ENCODE peak calls at places on chromosomes 7 and 10, in eight cellular contexts. One of them, this sample, is unnamed.

GRCh38 chr7:79452495-79453265 is 787 bp downstream of the MAGI2 start:
- DNase-seq in putamen: peak; percentile 38
- DNase-seq in EL: peak; percentile 37
- DNase-seq in IMR-90: peak; percentile 26
- DNase-seq in head of caudate nucleus: no peak
- DNase-seq in stimulated activated naive B cell treated with anti-CD40 and anti-IgM and Interleukin-4, amounts not matched to agents 10 μg/mL and 1 μg/mL and 100 μg/mL, for 72 hours: no peak
- DNase-seq in transverse colon: no peak
- DNase-seq in GM13976: peak; percentile 16
- DNase-seq in this sample: peak; percentile 8

GRCh38 chr10:50618624-50619023 is 5.1 kb downstream of the SGMS1 start:
- DNase-seq in putamen: no peak
- DNase-seq in EL: no peak
- DNase-seq in IMR-90: no peak
- DNase-seq in head of caudate nucleus: no peak
- DNase-seq in stimulated activated naive B cell treated with anti-CD40 and anti-IgM and Interleukin-4, amounts not matched to agents 10 μg/mL and 1 μg/mL and 100 μg/mL, for 72 hours: no peak
- DNase-seq in transverse colon: no peak
- DNase-seq in GM13976: no peak
- DNase-seq in this sample: no peak

GRCh38 chr7:82166666-82167065 is 276.9 kb downstream of the CACNA2D1 start:
- DNase-seq in putamen: peak; percentile 68
- DNase-seq in EL: no peak
- DNase-seq in IMR-90: no peak
- DNase-seq in head of caudate nucleus: no peak
- DNase-seq in stimulated activated naive B cell treated with anti-CD40 and anti-IgM and Interleukin-4, amounts not matched to agents 10 μg/mL and 1 μg/mL and 100 μg/mL, for 72 hours: no peak
- DNase-seq in transverse colon: no peak
- DNase-seq in GM13976: no peak
- DNase-seq in this sample: no peak

GRCh38 chr10:43444313-43444712 is 7.4 kb downstream of the ZNF487 start:
- DNase-seq in putamen: no peak
- DNase-seq in EL: no peak
- DNase-seq in IMR-90: no peak
- DNase-seq in head of caudate nucleus: no peak
- DNase-seq in stimulated activated naive B cell treated with anti-CD40 and anti-IgM and Interleukin-4, amounts not matched to agents 10 μg/mL and 1 μg/mL and 100 μg/mL, for 72 hours: no peak
- DNase-seq in transverse colon: no peak
- DNase-seq in GM13976: no peak
- DNase-seq in this sample: no peak

GRCh38 chr10:44990302-44990655 is 10.4 kb upstream of the ZNF22 start:
- DNase-seq in putamen: no peak
- DNase-seq in EL: no peak
- DNase-seq in IMR-90: no peak
- DNase-seq in head of caudate nucleus: no peak
- DNase-seq in stimulated activated naive B cell treated with anti-CD40 and anti-IgM and Interleukin-4, amounts not matched to agents 10 μg/mL and 1 μg/mL and 100 μg/mL, for 72 hours: no peak
- DNase-seq in transverse colon: no peak
- DNase-seq in GM13976: no peak
- DNase-seq in this sample: no peak

GRCh38 chr7:136030867-136031318 is 53.7 kb upstream of the MTPN start:
- DNase-seq in putamen: no peak
- DNase-seq in EL: no peak
- DNase-seq in IMR-90: no peak
- DNase-seq in head of caudate nucleus: no peak
- DNase-seq in stimulated activated naive B cell treated with anti-CD40 and anti-IgM and Interleukin-4, amounts not matched to agents 10 μg/mL and 1 μg/mL and 100 μg/mL, for 72 hours: no peak
- DNase-seq in transverse colon: no peak
- DNase-seq in GM13976: peak; percentile 23
- DNase-seq in this sample: no peak

GRCh38 chr10:37712489-37713131 is 144.8 kb downstream of the ZNF248 start:
- DNase-seq in putamen: no peak
- DNase-seq in EL: no peak
- DNase-seq in IMR-90: no peak
- DNase-seq in head of caudate nucleus: no peak
- DNase-seq in stimulated activated naive B cell treated with anti-CD40 and anti-IgM and Interleukin-4, amounts not matched to agents 10 μg/mL and 1 μg/mL and 100 μg/mL, for 72 hours: no peak
- DNase-seq in transverse colon: no peak
- DNase-seq in GM13976: no peak
- DNase-seq in this sample: no peak

GRCh38 chr7:47638679-47639306 is 56.9 kb upstream of the TNS3 start:
- DNase-seq in putamen: no peak
- DNase-seq in EL: no peak
- DNase-seq in IMR-90: peak; percentile 69
- DNase-seq in head of caudate nucleus: no peak
- DNase-seq in stimulated activated naive B cell treated with anti-CD40 and anti-IgM and Interleukin-4, amounts not matched to agents 10 μg/mL and 1 μg/mL and 100 μg/mL, for 72 hours: no peak
- DNase-seq in transverse colon: peak; percentile 68
- DNase-seq in GM13976: no peak
- DNase-seq in this sample: peak; percentile 75

GRCh38 chr10:94456942-94457341 is 54.6 kb downstream of the TBC1D12 start:
- DNase-seq in putamen: no peak
- DNase-seq in EL: no peak
- DNase-seq in IMR-90: no peak
- DNase-seq in head of caudate nucleus: no peak
- DNase-seq in stimulated activated naive B cell treated with anti-CD40 and anti-IgM and Interleukin-4, amounts not matched to agents 10 μg/mL and 1 μg/mL and 100 μg/mL, for 72 hours: no peak
- DNase-seq in transverse colon: no peak
- DNase-seq in GM13976: no peak
- DNase-seq in this sample: no peak

GRCh38 chr7:139671967-139672366 is 105.8 kb downstream of the HIPK2 start:
- DNase-seq in putamen: no peak
- DNase-seq in EL: no peak
- DNase-seq in IMR-90: peak; percentile 46
- DNase-seq in head of caudate nucleus: no peak
- DNase-seq in stimulated activated naive B cell treated with anti-CD40 and anti-IgM and Interleukin-4, amounts not matched to agents 10 μg/mL and 1 μg/mL and 100 μg/mL, for 72 hours: no peak
- DNase-seq in transverse colon: no peak
- DNase-seq in GM13976: no peak
- DNase-seq in this sample: no peak

GRCh38 chr7:91883676-91884362 is 3.3 kb upstream of the MTERF1 start:
- DNase-seq in putamen: no peak
- DNase-seq in EL: no peak
- DNase-seq in IMR-90: no peak
- DNase-seq in head of caudate nucleus: no peak
- DNase-seq in stimulated activated naive B cell treated with anti-CD40 and anti-IgM and Interleukin-4, amounts not matched to agents 10 μg/mL and 1 μg/mL and 100 μg/mL, for 72 hours: no peak
- DNase-seq in transverse colon: no peak
- DNase-seq in GM13976: no peak
- DNase-seq in this sample: peak; percentile 84

GRCh38 chr10:49593998-49594397 is 16.1 kb upstream of the SLC18A3 start:
- DNase-seq in putamen: no peak
- DNase-seq in EL: no peak
- DNase-seq in IMR-90: no peak
- DNase-seq in head of caudate nucleus: no peak
- DNase-seq in stimulated activated naive B cell treated with anti-CD40 and anti-IgM and Interleukin-4, amounts not matched to agents 10 μg/mL and 1 μg/mL and 100 μg/mL, for 72 hours: no peak
- DNase-seq in transverse colon: no peak
- DNase-seq in GM13976: no peak
- DNase-seq in this sample: no peak

GRCh38 chr10:29104661-29105369 is 184.1 kb upstream of the LYZL1 start:
- DNase-seq in putamen: no peak
- DNase-seq in EL: no peak
- DNase-seq in IMR-90: peak; percentile 16
- DNase-seq in head of caudate nucleus: no peak
- DNase-seq in stimulated activated naive B cell treated with anti-CD40 and anti-IgM and Interleukin-4, amounts not matched to agents 10 μg/mL and 1 μg/mL and 100 μg/mL, for 72 hours: no peak
- DNase-seq in transverse colon: peak; percentile 23
- DNase-seq in GM13976: no peak
- DNase-seq in this sample: no peak

GRCh38 chr10:43361532-43362190 is 9.8 kb upstream of the FXYD4 start:
- DNase-seq in putamen: no peak
- DNase-seq in EL: no peak
- DNase-seq in IMR-90: no peak
- DNase-seq in head of caudate nucleus: no peak
- DNase-seq in stimulated activated naive B cell treated with anti-CD40 and anti-IgM and Interleukin-4, amounts not matched to agents 10 μg/mL and 1 μg/mL and 100 μg/mL, for 72 hours: peak; percentile 13
- DNase-seq in transverse colon: no peak
- DNase-seq in GM13976: no peak
- DNase-seq in this sample: no peak